ENCODE peak calls at places on chromosomes 4 and X, in nine cellular contexts. E is CD4-positive, alpha-beta T cell; F is body of pancreas; T is esophagus squamous epithelium; D is foreskin keratinocyte; X is Calu3; U is cardiac muscle cell; L is fibroblast of lung; I is mesothelial cell of epicardium. Z is an unnamed sample.

GRCh38 chrX:53281321-53281822 is at the start of gene IQSEC2:
- DNase-seq in I (peak; percentile 56), T (no peak), D (peak; percentile 59), U (peak; percentile 75), E (no peak), X (peak; percentile 85), L (peak; percentile 82), F (peak; percentile 84), Z (no peak)

GRCh38 chr4:154036856-154037255 is 248.0 kb upstream of the SFRP2 start:
- DNase-seq in F (no peak), U (no peak), I (no peak), L (no peak), E (no peak), D (no peak), X (no peak), T (no peak), Z (no peak)

GRCh38 chrX:153533041-153533565 is 15.7 kb downstream of the ATP2B3 start:
- DNase-seq in F (no peak), U (no peak), I (no peak), X (no peak), E (no peak), T (no peak), D (no peak), L (peak; percentile 40), Z (no peak)

GRCh38 chrX:86946569-86946968 is 571.0 kb upstream of the KLHL4 start:
- DNase-seq in F (no peak), D (peak; percentile 2), L (no peak), E (no peak), T (no peak), I (no peak), X (peak; percentile 3), U (peak; percentile 72), Z (no peak)

GRCh38 chr4:78446607-78447006 is 105.0 kb upstream of the ANXA3 start:
- DNase-seq in L (no peak), X (no peak), F (no peak), U (no peak), T (no peak), D (no peak), I (no peak), E (no peak), Z (no peak)

GRCh38 chr4:112702892-112703291 is 65.9 kb downstream of the LARP7 start:
- DNase-seq in U (no peak), X (no peak), E (no peak), T (no peak), I (no peak), D (no peak), F (no peak), L (peak; percentile 15), Z (no peak)

GRCh38 chr4:26220704-26221103 is 100.1 kb upstream of the RBPJ start:
- DNase-seq in U (no peak), I (no peak), D (peak; percentile 71), F (no peak), T (no peak), E (no peak), X (peak; percentile 31), L (peak; percentile 78), Z (no peak)

GRCh38 chr4:147772459-147772969 is 40.6 kb downstream of the ARHGAP10 start:
- DNase-seq in T (no peak), U (peak; percentile 25), F (no peak), L (peak; percentile 95), X (no peak), I (no peak), D (peak; percentile 88), E (no peak), Z (no peak)

GRCh38 chrX:139559383-139560042 is 29.0 kb downstream of the F9 start:
- DNase-seq in E (no peak), U (peak; percentile 69), X (peak; percentile 11), T (no peak), L (peak; percentile 61), F (peak; percentile 56), I (no peak), D (peak; percentile 29), Z (no peak)

GRCh38 chr4:8526363-8526855 is 53.8 kb upstream of the GPR78 start:
- DNase-seq in T (no peak), D (no peak), F (no peak), I (no peak), X (no peak), U (no peak), L (no peak), E (no peak), Z (no peak)

GRCh38 chr4:137082051-137082450 is 450.2 kb downstream of the PCDH18 start:
- DNase-seq in E (no peak), F (no peak), L (no peak), X (no peak), D (no peak), I (no peak), U (no peak), T (no peak), Z (no peak)

GRCh38 chr4:98728433-98728832 is 70.0 kb upstream of the TSPAN5 start:
- DNase-seq in E (no peak), X (no peak), U (no peak), L (peak; percentile 83), D (peak; percentile 49), F (no peak), T (no peak), I (no peak), Z (no peak)

GRCh38 chr4:152901205-152901604 is 34.9 kb upstream of the FHDC1 start:
- DNase-seq in E (no peak), D (no peak), U (no peak), L (no peak), F (no peak), T (no peak), X (no peak), I (no peak), Z (no peak)

GRCh38 chr4:89212666-89213381 is 94.8 kb downstream of the GPRIN3 start:
- DNase-seq in F (no peak), X (no peak), I (no peak), U (no peak), T (no peak), D (peak; percentile 39), L (peak; percentile 29), E (no peak), Z (no peak)

GRCh38 chrX:72308566-72309296 is 3.0 kb upstream of the CITED1 start:
- DNase-seq in U (peak; percentile 71), X (peak; percentile 68), T (no peak), D (peak; percentile 63), L (peak; percentile 70), I (no peak), F (peak; percentile 62), E (no peak), Z (peak; percentile 21)

DNA sequence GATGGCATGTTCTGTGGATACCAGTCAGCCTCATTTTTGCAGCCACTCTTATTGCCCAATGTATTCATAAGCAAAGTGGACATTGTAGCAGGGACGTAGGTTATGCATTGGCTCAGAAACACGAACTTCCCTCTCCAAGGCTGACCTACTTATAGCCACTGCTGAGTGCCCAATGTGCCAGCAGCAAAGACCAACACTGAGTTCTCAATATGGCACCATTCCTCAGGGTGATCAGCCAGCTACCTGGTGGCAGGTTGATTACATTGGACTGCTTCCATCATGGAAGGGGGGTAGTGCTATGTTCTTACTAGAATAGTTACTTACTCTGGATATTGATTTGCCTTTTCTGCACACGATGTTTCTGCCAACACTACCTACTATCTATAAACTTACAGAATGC is 306.9 kb downstream of the KCNIP4 start:
- DNase-seq in E (no peak), I (no peak), D (no peak), T (no peak), X (no peak), F (no peak), L (no peak), U (no peak), Z (no peak)
- TF ChIP-seq CTCF in E (no peak), I (no peak), D (no peak), T (no peak), X (no peak), F (no peak), L (no peak), U (no peak), Z (no peak)

GRCh38 chr4:42789168-42789567 is 103.3 kb upstream of the GRXCR1 start:
- DNase-seq in E (no peak), T (no peak), U (no peak), I (no peak), X (no peak), D (no peak), L (no peak), F (no peak), Z (no peak)

GRCh38 chr4:42787071-42787463 is 105.4 kb upstream of the GRXCR1 start:
- DNase-seq in E (no peak), F (no peak), U (no peak), D (no peak), T (no peak), X (no peak), L (no peak), I (no peak), Z (no peak)

GRCh38 chr4:42785817-42786216 is 106.7 kb upstream of the GRXCR1 start:
- DNase-seq in E (no peak), I (no peak), L (no peak), X (no peak), D (no peak), F (no peak), U (no peak), T (no peak), Z (no peak)

GRCh38 chr4:42781325-42781724 is 111.2 kb upstream of the GRXCR1 start:
- DNase-seq in D (no peak), T (no peak), E (no peak), F (no peak), I (no peak), X (no peak), L (no peak), U (no peak), Z (no peak)

GRCh38 chr4:42786350-42787070 is 106.0 kb upstream of the GRXCR1 start:
- DNase-seq in U (peak; percentile 8), I (no peak), F (no peak), T (no peak), L (no peak), X (no peak), D (no peak), E (no peak), Z (no peak)
- TF ChIP-seq CTCF in U (no peak), I (no peak), F (no peak), T (no peak), L (no peak), X (no peak), D (no peak), E (no peak), Z (no peak)

GRCh38 chr4:164012396-164013027 is 518.0 kb downstream of the TMA16 start:
- DNase-seq in L (peak; percentile 34), X (peak; percentile 39), T (no peak), D (peak; percentile 25), U (peak; percentile 71), E (peak; percentile 3), I (no peak), F (no peak), Z (no peak)
- TF ChIP-seq CTCF in L (peak; percentile 87), X (peak; percentile 35), T (no peak), D (peak; percentile 71), U (no peak), E (peak; percentile 62), I (peak; percentile 38), F (no peak), Z (no peak)

GRCh38 chr4:42278709-42279324 is 118.5 kb upstream of the SHISA3 start:
- DNase-seq in I (no peak), T (no peak), U (no peak), X (no peak), F (no peak), E (no peak), L (no peak), D (no peak), Z (no peak)
- TF ChIP-seq CTCF in I (no peak), T (no peak), U (no peak), X (no peak), F (no peak), E (no peak), L (no peak), D (no peak), Z (no peak)

Z was measured in natural killer cell.